ENCODE peak calls at places on chromosome 21, in five cellular contexts. One of them, this sample, is unnamed.
A peak's percentile ranks its signal among the peaks of the same experiment; 100 is the strongest.

GRCh38 chr21:42576639-42577038 is 63.0 kb downstream of the SLC37A1 start:
- DNase-seq in IMR-90: no peak
- DNase-seq in fibroblast of lung: no peak
- DNase-seq in PC-3: no peak
- DNase-seq in thyroid gland: no peak
- DNase-seq in this sample: no peak

GRCh38 chr21:29077651-29078090 is 4.2 kb upstream of the CCT8 start:
- DNase-seq in IMR-90: peak; percentile 48
- DNase-seq in fibroblast of lung: peak; percentile 26
- DNase-seq in PC-3: peak; percentile 26
- DNase-seq in thyroid gland: peak; percentile 48
- DNase-seq in this sample: no peak

GRCh38 chr21:33036430-33037162 is 10.9 kb downstream of the OLIG2 start:
- DNase-seq in IMR-90: peak; percentile 71
- DNase-seq in fibroblast of lung: peak; percentile 75
- DNase-seq in PC-3: peak; percentile 57
- DNase-seq in thyroid gland: no peak
- DNase-seq in this sample: peak; percentile 19

GRCh38 chr21:41612674-41613250 is 104.8 kb upstream of the TMPRSS2 start:
- DNase-seq in IMR-90: peak; percentile 90
- DNase-seq in fibroblast of lung: peak; percentile 98
- DNase-seq in PC-3: peak; percentile 93
- DNase-seq in thyroid gland: peak; percentile 74
- DNase-seq in this sample: peak; percentile 79

GRCh38 chr21:46663754-46664153 is 28.3 kb downstream of the PRMT2 start:
- DNase-seq in IMR-90: no peak
- DNase-seq in fibroblast of lung: no peak
- DNase-seq in PC-3: no peak
- DNase-seq in thyroid gland: no peak
- DNase-seq in this sample: no peak

GRCh38 chr21:46294647-46295176 is 8.6 kb downstream of the YBEY start:
- DNase-seq in IMR-90: peak; percentile 68
- DNase-seq in fibroblast of lung: peak; percentile 86
- DNase-seq in PC-3: no peak
- DNase-seq in thyroid gland: no peak
- DNase-seq in this sample: peak; percentile 48

GRCh38 chr21:46504681-46505080 is 46.0 kb downstream of the DIP2A start:
- DNase-seq in IMR-90: no peak
- DNase-seq in fibroblast of lung: no peak
- DNase-seq in PC-3: no peak
- DNase-seq in thyroid gland: no peak
- DNase-seq in this sample: no peak

GRCh38 chr21:42012763-42013329 is 2.7 kb upstream of the ZBTB21 start:
- DNase-seq in IMR-90: no peak
- DNase-seq in fibroblast of lung: no peak
- DNase-seq in PC-3: peak; percentile 27
- DNase-seq in thyroid gland: no peak
- DNase-seq in this sample: no peak

GRCh38 chr21:39444406-39445145 is 1.0 kb downstream of the LCA5L start:
- DNase-seq in IMR-90: peak; percentile 58
- DNase-seq in fibroblast of lung: peak; percentile 85
- DNase-seq in PC-3: peak; percentile 10
- DNase-seq in thyroid gland: peak; percentile 35
- DNase-seq in this sample: no peak

GRCh38 chr21:41328660-41329300 is 12.2 kb downstream of the FAM3B start:
- DNase-seq in IMR-90: peak; percentile 35
- DNase-seq in fibroblast of lung: peak; percentile 90
- DNase-seq in PC-3: no peak
- DNase-seq in thyroid gland: no peak
- DNase-seq in this sample: no peak

GRCh38 chr21:43692949-43693348 is 26.0 kb upstream of the PDXK start:
- DNase-seq in IMR-90: no peak
- DNase-seq in fibroblast of lung: no peak
- DNase-seq in PC-3: no peak
- DNase-seq in thyroid gland: no peak
- DNase-seq in this sample: no peak

GRCh38 chr21:32411366-32412161 is 942 bp upstream of the EVA1C start:
- DNase-seq in IMR-90: peak; percentile 38
- DNase-seq in fibroblast of lung: peak; percentile 68
- DNase-seq in PC-3: peak; percentile 66
- DNase-seq in thyroid gland: peak; percentile 93
- DNase-seq in this sample: no peak

GRCh38 chr21:22925032-22925431 is 1926.8 kb downstream of the NCAM2 start:
- DNase-seq in IMR-90: no peak
- DNase-seq in fibroblast of lung: no peak
- DNase-seq in PC-3: no peak
- DNase-seq in thyroid gland: no peak
- DNase-seq in this sample: no peak

GRCh38 chr21:22898061-22898460 is 1899.9 kb downstream of the NCAM2 start:
- DNase-seq in IMR-90: no peak
- DNase-seq in fibroblast of lung: no peak
- DNase-seq in PC-3: no peak
- DNase-seq in thyroid gland: no peak
- DNase-seq in this sample: no peak

GRCh38 chr21:21210552-21210951 is 212.3 kb downstream of the NCAM2 start:
- DNase-seq in IMR-90: no peak
- DNase-seq in fibroblast of lung: no peak
- DNase-seq in PC-3: no peak
- DNase-seq in thyroid gland: no peak
- DNase-seq in this sample: no peak

GRCh38 chr21:31987696-31988095 is 114.9 kb downstream of the HUNK start:
- DNase-seq in IMR-90: no peak
- DNase-seq in fibroblast of lung: no peak
- DNase-seq in PC-3: no peak
- DNase-seq in thyroid gland: no peak
- DNase-seq in this sample: no peak

GRCh38 chr21:34222031-34222335 is 141.8 kb upstream of the KCNE2 start:
- DNase-seq in IMR-90: no peak
- DNase-seq in fibroblast of lung: no peak
- DNase-seq in PC-3: no peak
- DNase-seq in thyroid gland: no peak
- DNase-seq in this sample: no peak

GRCh38 chr21:43938751-43939442 is 73.2 kb upstream of the TRAPPC10 start:
- DNase-seq in IMR-90: peak; percentile 59
- DNase-seq in fibroblast of lung: peak; percentile 52
- DNase-seq in PC-3: peak; percentile 64
- DNase-seq in thyroid gland: peak; percentile 82
- DNase-seq in this sample: no peak

GRCh38 chr21:39788383-39788782 is 43.4 kb downstream of the IGSF5 start:
- DNase-seq in IMR-90: peak; percentile 12
- DNase-seq in fibroblast of lung: peak; percentile 94
- DNase-seq in PC-3: peak; percentile 89
- DNase-seq in thyroid gland: peak; percentile 98
- DNase-seq in this sample: peak; percentile 24

GRCh38 chr21:42429856-42430255 is 26.2 kb downstream of the UBASH3A start:
- DNase-seq in IMR-90: no peak
- DNase-seq in fibroblast of lung: no peak
- DNase-seq in PC-3: no peak
- DNase-seq in thyroid gland: no peak
- DNase-seq in this sample: no peak

GRCh38 chr21:14453339-14453738 is 70.4 kb upstream of the HSPA13 start:
- DNase-seq in IMR-90: no peak
- DNase-seq in fibroblast of lung: no peak
- DNase-seq in PC-3: no peak
- DNase-seq in thyroid gland: no peak
- DNase-seq in this sample: no peak

GRCh38 chr21:29080454-29080930 is 7.0 kb upstream of the CCT8 start:
- DNase-seq in IMR-90: peak; percentile 37
- DNase-seq in fibroblast of lung: peak; percentile 74
- DNase-seq in PC-3: no peak
- DNase-seq in thyroid gland: no peak
- DNase-seq in this sample: no peak

GRCh38 chr21:35696644-35697043 is 363.7 kb downstream of the SETD4 start:
- DNase-seq in IMR-90: no peak
- DNase-seq in fibroblast of lung: no peak
- DNase-seq in PC-3: no peak
- DNase-seq in thyroid gland: no peak
- DNase-seq in this sample: no peak

GRCh38 chr21:42474043-42474831 is 21.8 kb downstream of the RSPH1 start:
- DNase-seq in IMR-90: no peak
- DNase-seq in fibroblast of lung: peak; percentile 5
- DNase-seq in PC-3: peak; percentile 92
- DNase-seq in thyroid gland: no peak
- DNase-seq in this sample: no peak

GRCh38 chr21:43734830-43735229 is 15.9 kb downstream of the PDXK start:
- DNase-seq in IMR-90: peak; percentile 67
- DNase-seq in fibroblast of lung: peak; percentile 87
- DNase-seq in PC-3: no peak
- DNase-seq in thyroid gland: peak; percentile 20
- DNase-seq in this sample: no peak

GRCh38 chr21:42010507-42011493 is 640 bp upstream of the ZBTB21 start:
- DNase-seq in IMR-90: no peak
- DNase-seq in fibroblast of lung: peak; percentile 12
- DNase-seq in PC-3: peak; percentile 38
- DNase-seq in thyroid gland: peak; percentile 56
- DNase-seq in this sample: no peak

GRCh38 chr21:27425574-27425973 is 458.7 kb upstream of the ADAMTS5 start:
- DNase-seq in IMR-90: peak; percentile 69
- DNase-seq in fibroblast of lung: peak; percentile 55
- DNase-seq in PC-3: no peak
- DNase-seq in thyroid gland: no peak
- DNase-seq in this sample: peak; percentile 56

GRCh38 chr21:42609806-42610205 is 43.6 kb upstream of the PDE9A start:
- DNase-seq in IMR-90: no peak
- DNase-seq in fibroblast of lung: no peak
- DNase-seq in PC-3: no peak
- DNase-seq in thyroid gland: no peak
- DNase-seq in this sample: no peak

GRCh38 chr21:19326581-19327319 is 923.2 kb upstream of the TMPRSS15 start:
- DNase-seq in IMR-90: no peak
- DNase-seq in fibroblast of lung: no peak
- DNase-seq in PC-3: no peak
- DNase-seq in thyroid gland: no peak
- DNase-seq in this sample: no peak

GRCh38 chr21:14632359-14632758 is 86.2 kb upstream of the SAMSN1 start:
- DNase-seq in IMR-90: no peak
- DNase-seq in fibroblast of lung: no peak
- DNase-seq in PC-3: no peak
- DNase-seq in thyroid gland: no peak
- DNase-seq in this sample: no peak

GRCh38 chr21:41709965-41710822 is 56.7 kb downstream of the RIPK4 start:
- DNase-seq in IMR-90: no peak
- DNase-seq in fibroblast of lung: no peak
- DNase-seq in PC-3: no peak
- DNase-seq in thyroid gland: no peak
- DNase-seq in this sample: no peak

GRCh38 chr21:31727181-31727580 is 4.7 kb downstream of the SCAF4 start:
- DNase-seq in IMR-90: no peak
- DNase-seq in fibroblast of lung: no peak
- DNase-seq in PC-3: no peak
- DNase-seq in thyroid gland: no peak
- DNase-seq in this sample: no peak

DNA sequence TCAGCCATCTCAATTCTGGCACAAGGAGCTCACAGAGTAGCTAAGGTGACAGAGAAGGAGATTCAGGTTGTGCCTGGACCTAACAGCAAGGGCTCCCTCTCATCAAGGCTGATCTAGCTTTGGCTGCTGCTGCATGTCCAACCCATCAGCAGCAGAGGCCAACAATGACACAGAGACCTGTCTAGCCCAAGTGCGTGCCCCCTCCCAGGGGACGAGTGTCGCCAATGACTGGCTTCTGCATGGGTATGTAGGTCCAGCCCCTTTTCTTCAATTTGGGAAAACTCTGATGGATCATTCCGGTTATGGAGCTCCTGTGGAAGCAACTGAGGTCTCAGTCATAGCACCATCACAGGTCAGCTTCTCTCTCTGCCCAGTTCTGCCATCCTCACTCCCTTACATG is 83.3 kb downstream of the KCNJ15 start:
- DNase-seq in IMR-90: no peak
- DNase-seq in fibroblast of lung: no peak
- DNase-seq in PC-3: no peak
- DNase-seq in thyroid gland: no peak
- DNase-seq in this sample: no peak
- H3K4me3 ChIP-seq in IMR-90: no peak overlapping the region
- H3K4me3 ChIP-seq in fibroblast of lung: no peak overlapping the region
- H3K4me3 ChIP-seq in PC-3: no peak overlapping the region
- H3K4me3 ChIP-seq in thyroid gland: no peak overlapping the region
- H3K4me3 ChIP-seq in this sample: no peak overlapping the region

DNA sequence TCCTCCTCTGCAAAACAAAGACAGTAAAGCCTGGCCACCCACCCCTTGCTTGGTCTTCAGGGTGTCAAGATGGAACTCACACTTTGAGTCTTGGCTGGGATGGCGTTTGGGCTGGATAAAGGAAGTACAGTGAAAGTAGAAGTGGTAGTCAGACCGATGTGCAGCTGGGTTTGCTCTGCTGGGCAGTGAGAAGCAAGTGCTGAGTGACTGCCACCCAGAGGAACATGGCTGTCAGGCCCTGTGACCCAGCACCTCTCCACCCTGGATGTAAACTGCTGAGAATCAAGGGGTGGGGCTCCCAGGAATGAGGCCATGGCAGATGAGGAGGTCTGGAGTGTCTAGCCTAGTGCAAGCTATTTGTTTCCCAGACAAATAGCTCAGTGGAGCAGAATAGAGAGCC is 51.2 kb downstream of the POFUT2 start:
- DNase-seq in IMR-90: no peak
- DNase-seq in fibroblast of lung: no peak
- DNase-seq in PC-3: peak; percentile 19
- DNase-seq in thyroid gland: no peak
- DNase-seq in this sample: no peak
- TF ChIP-seq CTCF in IMR-90: no peak
- TF ChIP-seq CTCF in fibroblast of lung: no peak
- TF ChIP-seq CTCF in PC-3: peak; percentile 22
- TF ChIP-seq CTCF in thyroid gland: no peak
- TF ChIP-seq CTCF in this sample: no peak

DNA sequence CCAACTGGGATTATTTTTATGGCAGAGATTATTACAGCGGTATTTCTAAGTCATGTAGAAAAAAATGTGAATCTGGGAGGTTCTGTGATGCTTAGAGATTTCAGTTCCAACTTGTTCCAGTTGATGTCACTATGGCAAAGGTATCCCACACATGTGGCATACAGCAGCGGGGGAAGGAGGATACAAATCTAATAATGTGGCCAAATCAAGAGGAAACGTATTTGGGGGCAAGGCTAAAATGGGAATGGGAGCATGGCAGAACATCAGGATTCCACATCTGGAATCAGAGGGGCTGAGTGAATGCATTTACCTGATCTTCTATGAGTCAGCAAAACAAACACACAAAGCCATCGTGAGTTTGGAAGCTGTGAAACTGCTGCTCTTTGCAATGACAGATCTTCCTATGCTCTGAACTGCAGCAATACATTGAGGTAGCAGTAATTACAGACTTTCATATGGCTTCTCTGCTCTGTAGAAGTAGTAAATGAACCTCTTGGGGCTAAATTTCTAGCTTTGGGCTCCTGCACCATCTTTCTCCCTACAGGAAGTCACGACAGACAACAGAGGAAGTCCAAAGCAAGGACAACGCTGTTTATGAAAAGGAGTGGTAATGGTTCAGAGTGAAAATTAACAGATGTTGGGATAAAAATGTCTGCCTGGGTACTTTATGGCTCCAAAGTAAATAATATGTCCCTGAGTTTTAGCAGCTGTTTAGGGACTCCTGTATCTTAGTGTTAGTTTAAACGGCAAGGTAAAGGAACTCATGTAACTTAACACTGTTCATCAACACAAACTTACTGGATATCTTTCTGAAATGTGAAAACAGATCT is 55.6 kb downstream of the GABPA start:
- DNase-seq in IMR-90: peak; percentile 41
- DNase-seq in fibroblast of lung: peak; percentile 28
- DNase-seq in PC-3: peak; percentile 58
- DNase-seq in thyroid gland: no peak
- DNase-seq in this sample: peak; percentile 47
- H3K4me3 ChIP-seq in IMR-90: peak overlapping the region; percentile 19
- H3K4me3 ChIP-seq in fibroblast of lung: peak overlapping the region; percentile 1
- H3K4me3 ChIP-seq in PC-3: peak overlapping the region; percentile 54
- H3K4me3 ChIP-seq in thyroid gland: no peak overlapping the region
- H3K4me3 ChIP-seq in this sample: peak overlapping the region; percentile 23

GRCh38 chr21:36719614-36720013 is 20.7 kb downstream of the SIM2 start:
- DNase-seq in IMR-90: no peak
- DNase-seq in fibroblast of lung: no peak
- DNase-seq in PC-3: no peak
- DNase-seq in thyroid gland: no peak
- DNase-seq in this sample: no peak
- TF ChIP-seq CTCF in IMR-90: no peak
- TF ChIP-seq CTCF in fibroblast of lung: no peak
- TF ChIP-seq CTCF in PC-3: no peak
- TF ChIP-seq CTCF in thyroid gland: no peak
- TF ChIP-seq CTCF in this sample: no peak